ENCODE peak calls at places on chromosome 7, in six cellular contexts. V is stimulated activated CD8-positive, alpha-beta memory T cell treated with anti-CD3 and anti-CD28 coated beads, Interleukin-12 subunit alpha, Interleukin-12 subunit beta, amount 100 ng/mL, for 1 hour; W is tibial nerve; C is fibroblast of pulmonary artery; J is AG09309; B is activated CD4-positive, alpha-beta memory T cell treated with anti-CD3 and anti-CD28 coated beads for 36 hours. Q is an unnamed sample.

GRCh38 chr7:24786941-24787340 is 29.7 kb upstream of the GSDME start:
- DNase-seq in J (peak; percentile 93), W (no peak), B (peak; percentile 59), C (peak; percentile 92), V (no peak), Q (peak; percentile 9)

GRCh38 chr7:147485660-147486210 is 1104.8 kb upstream of the C7orf33 start:
- DNase-seq in J (no peak), V (no peak), B (no peak), C (no peak), W (no peak), Q (no peak)

GRCh38 chr7:26688388-26688787 is 176.0 kb downstream of the SKAP2 start:
- DNase-seq in J (no peak), V (no peak), C (no peak), W (no peak), B (no peak), Q (no peak)

GRCh38 chr7:2870471-2870941 is 26.4 kb upstream of the GNA12 start:
- DNase-seq in C (peak; percentile 90), V (no peak), J (no peak), W (no peak), B (peak; percentile 87), Q (no peak)

GRCh38 chr7:13949450-13949849 is 40.0 kb downstream of the ETV1 start:
- DNase-seq in J (no peak), B (no peak), W (no peak), C (no peak), V (no peak), Q (no peak)

GRCh38 chr7:57211428-57212100 is 79.3 kb upstream of the ZNF479 start:
- DNase-seq in W (no peak), V (no peak), C (no peak), B (no peak), J (no peak), Q (no peak)

GRCh38 chr7:72016574-72016973 is 395.6 kb downstream of the CALN1 start:
- DNase-seq in V (no peak), C (no peak), B (no peak), J (no peak), W (no peak), Q (no peak)

GRCh38 chr7:84705701-84706100 is 481.2 kb downstream of the SEMA3D start:
- DNase-seq in B (no peak), W (no peak), C (no peak), J (no peak), V (no peak), Q (no peak)

GRCh38 chr7:93723424-93724124 is 149.1 kb upstream of the CALCR start:
- DNase-seq in W (no peak), B (no peak), J (no peak), V (no peak), C (no peak), Q (no peak)

GRCh38 chr7:117043051-117043546 is 89.8 kb downstream of the ST7 start:
- DNase-seq in C (no peak), J (no peak), V (no peak), B (no peak), W (no peak), Q (no peak)

GRCh38 chr7:135575296-135575695 is 17.6 kb downstream of the NUP205 start:
- DNase-seq in W (no peak), B (no peak), J (no peak), V (no peak), C (no peak), Q (no peak)